ENCODE peak calls at places on chromosomes 1 and 21, in ten cellular contexts. U, I, P, R, M, Z, W, J, V and N are unnamed samples.

GRCh38 chr1:218755128-218755527 is 410.0 kb downstream of the TGFB2 start:
- DNase-seq in U (no peak), I (no peak), P (no peak), R (no peak), M (peak), Z (no peak), W (no peak), J (no peak), V (no peak), N (no peak)

GRCh38 chr21:35390013-35390776 is 341.1 kb upstream of the RUNX1 start:
- DNase-seq in U (no peak), I (no peak), P (no peak), R (no peak), M (no peak), Z (peak), W (peak), J (no peak), V (peak), N (no peak)

GRCh38 chr1:117581391-117581943 is 24.4 kb upstream of the TENT5C start:
- DNase-seq in U (no peak), I (no peak), P (no peak), R (no peak), M (no peak), Z (no peak), W (no peak), J (no peak), V (no peak), N (no peak)

GRCh38 chr1:247857986-247858356 is 984 bp downstream of the TRIM58 start:
- DNase-seq in U (no peak), I (no peak), P (no peak), R (no peak), M (no peak), Z (no peak), W (no peak), J (no peak), V (no peak), N (no peak)

GRCh38 chr1:31752258-31752657 is 11.9 kb downstream of the ADGRB2 start:
- DNase-seq in U (no peak), I (no peak), P (no peak), R (no peak), M (no peak), Z (no peak), W (no peak), J (no peak), V (no peak), N (no peak)

GRCh38 chr1:218401896-218402770 is 57.0 kb downstream of the TGFB2 start:
- DNase-seq in U (no peak), I (no peak), P (no peak), R (no peak), M (no peak), Z (no peak), W (no peak), J (no peak), V (no peak), N (no peak)

GRCh38 chr21:37370152-37371040 is 3.8 kb downstream of the DYRK1A start:
- DNase-seq in U (no peak), I (no peak), P (no peak), R (peak), M (no peak), Z (peak), W (no peak), J (no peak), V (no peak), N (no peak)

GRCh38 chr21:45536301-45537081 is 5.7 kb downstream of the SLC19A1 start:
- DNase-seq in U (no peak), I (no peak), P (no peak), R (no peak), M (no peak), Z (no peak), W (no peak), J (peak), V (no peak), N (no peak)

GRCh38 chr1:110714419-110715107 is 39.8 kb upstream of the KCNA3 start:
- DNase-seq in U (no peak), I (no peak), P (no peak), R (no peak), M (no peak), Z (no peak), W (no peak), J (no peak), V (no peak), N (no peak)

GRCh38 chr1:234851450-234852438 is 241.8 kb upstream of the IRF2BP2 start:
- DNase-seq in U (no peak), I (no peak), P (peak), R (peak), M (no peak), Z (peak), W (no peak), J (no peak), V (no peak), N (no peak)

GRCh38 chr1:234770031-234770795 is 160.2 kb upstream of the IRF2BP2 start:
- DNase-seq in U (no peak), I (no peak), P (no peak), R (no peak), M (no peak), Z (no peak), W (no peak), J (no peak), V (no peak), N (no peak)

GRCh38 chr1:201488817-201489581 is 17.9 kb downstream of the CSRP1 start:
- DNase-seq in U (no peak), I (no peak), P (peak), R (no peak), M (peak), Z (peak), W (peak), J (peak), V (no peak), N (peak)

GRCh38 chr1:56577859-56578663 is 1.3 kb downstream of the PLPP3 start:
- DNase-seq in U (no peak), I (peak), P (peak), R (peak), M (peak), Z (peak), W (peak), J (peak), V (no peak), N (peak)

GRCh38 chr1:169348356-169349036 is 19.1 kb downstream of the NME7 start:
- DNase-seq in U (peak), I (no peak), P (no peak), R (peak), M (peak), Z (peak), W (no peak), J (no peak), V (peak), N (peak)

GRCh38 chr1:54318415-54318814 is 87.8 kb downstream of the SSBP3 start:
- DNase-seq in U (no peak), I (no peak), P (no peak), R (no peak), M (no peak), Z (no peak), W (no peak), J (no peak), V (no peak), N (no peak)

GRCh38 chr21:18350216-18350615 is 53.4 kb downstream of the TMPRSS15 start:
- DNase-seq in U (no peak), I (no peak), P (no peak), R (no peak), M (no peak), Z (peak), W (no peak), J (no peak), V (no peak), N (no peak)

GRCh38 chr1:208349679-208350330 is 105.6 kb upstream of the PLXNA2 start:
- DNase-seq in U (peak), I (no peak), P (no peak), R (no peak), M (no peak), Z (no peak), W (no peak), J (peak), V (no peak), N (no peak)

GRCh38 chr1:227781314-227781930 is 34.1 kb upstream of the PRSS38 start:
- DNase-seq in U (no peak), I (no peak), P (no peak), R (no peak), M (no peak), Z (no peak), W (no peak), J (peak), V (no peak), N (no peak)

GRCh38 chr1:26913754-26914619 is at the start of gene NR0B2:
- DNase-seq in U (no peak), I (no peak), P (no peak), R (peak), M (peak), Z (no peak), W (no peak), J (peak), V (no peak), N (no peak)

GRCh38 chr1:111448482-111448917 is 556 bp downstream of the WDR77 start:
- DNase-seq in U (no peak), I (no peak), P (no peak), R (peak), M (peak), Z (peak), W (peak), J (no peak), V (no peak), N (peak)

GRCh38 chr1:5847013-5847654 is 145.1 kb downstream of the NPHP4 start:
- DNase-seq in U (peak), I (no peak), P (no peak), R (no peak), M (no peak), Z (peak), W (peak), J (no peak), V (no peak), N (peak)

GRCh38 chr1:184973308-184974085 is 811 bp downstream of the NIBAN1 start:
- DNase-seq in U (peak), I (peak), P (no peak), R (no peak), M (peak), Z (peak), W (peak), J (peak), V (no peak), N (peak)

GRCh38 chr1:183983371-183984105 is 54.0 kb downstream of the COLGALT2 start:
- DNase-seq in U (no peak), I (no peak), P (no peak), R (no peak), M (no peak), Z (no peak), W (no peak), J (no peak), V (no peak), N (no peak)

GRCh38 chr1:21069549-21069948 is 107.1 kb downstream of the EIF4G3 start:
- DNase-seq in U (no peak), I (no peak), P (no peak), R (no peak), M (no peak), Z (peak), W (no peak), J (no peak), V (no peak), N (no peak)

GRCh38 chr1:227622739-227623475 is 59.6 kb downstream of the ZNF678 start:
- DNase-seq in U (no peak), I (no peak), P (no peak), R (no peak), M (no peak), Z (no peak), W (no peak), J (no peak), V (no peak), N (no peak)

GRCh38 chr1:54551891-54552290 is 3.9 kb downstream of the ACOT11 start:
- DNase-seq in U (no peak), I (no peak), P (no peak), R (no peak), M (no peak), Z (no peak), W (no peak), J (no peak), V (no peak), N (no peak)

GRCh38 chr1:1776672-1777393 is 1.4 kb downstream of the NADK start:
- DNase-seq in U (no peak), I (no peak), P (no peak), R (peak), M (no peak), Z (no peak), W (no peak), J (no peak), V (no peak), N (no peak)

GRCh38 chr21:14869984-14870840 is 194.6 kb downstream of the NRIP1 start:
- DNase-seq in U (no peak), I (no peak), P (no peak), R (no peak), M (no peak), Z (no peak), W (no peak), J (no peak), V (no peak), N (no peak)

GRCh38 chr1:235090406-235091069 is 38.1 kb downstream of the TOMM20 start:
- DNase-seq in U (peak), I (no peak), P (no peak), R (no peak), M (no peak), Z (no peak), W (no peak), J (no peak), V (no peak), N (no peak)

GRCh38 chr1:179079113-179079761 is 2.6 kb upstream of the TOR3A start:
- DNase-seq in U (peak), I (no peak), P (no peak), R (peak), M (peak), Z (peak), W (peak), J (no peak), V (peak), N (peak)

GRCh38 chr1:69824932-69825331 is 257.2 kb downstream of the LRRC7 start:
- DNase-seq in U (no peak), I (no peak), P (no peak), R (no peak), M (no peak), Z (peak), W (no peak), J (no peak), V (peak), N (no peak)

GRCh38 chr1:17091252-17091651 is 28.0 kb downstream of the PADI2 start:
- DNase-seq in U (no peak), I (no peak), P (no peak), R (no peak), M (no peak), Z (no peak), W (no peak), J (no peak), V (no peak), N (no peak)

GRCh38 chr1:19731311-19731821 is 66.7 kb downstream of the HTR6 start:
- DNase-seq in U (no peak), I (no peak), P (no peak), R (no peak), M (no peak), Z (no peak), W (no peak), J (no peak), V (no peak), N (no peak)

GRCh38 chr21:27306821-27307746 is 340.2 kb upstream of the ADAMTS5 start:
- DNase-seq in U (no peak), I (no peak), P (no peak), R (no peak), M (no peak), Z (no peak), W (no peak), J (no peak), V (no peak), N (no peak)

GRCh38 chr1:245290836-245291235 is 136.1 kb downstream of the KIF26B start:
- DNase-seq in U (no peak), I (no peak), P (no peak), R (no peak), M (no peak), Z (no peak), W (no peak), J (no peak), V (no peak), N (no peak)

GRCh38 chr1:232327296-232327695 is 302.6 kb downstream of the SIPA1L2 start:
- DNase-seq in U (no peak), I (no peak), P (no peak), R (no peak), M (no peak), Z (no peak), W (no peak), J (no peak), V (no peak), N (no peak)

GRCh38 chr1:54487571-54488050 is 60.4 kb upstream of the ACOT11 start:
- DNase-seq in U (no peak), I (no peak), P (no peak), R (no peak), M (no peak), Z (no peak), W (no peak), J (no peak), V (no peak), N (no peak)

GRCh38 chr1:31101147-31101502 is 35.6 kb upstream of the PUM1 start:
- DNase-seq in U (no peak), I (no peak), P (no peak), R (no peak), M (no peak), Z (peak), W (peak), J (no peak), V (no peak), N (no peak)